ENCODE peak calls at places on chromosomes 11 and 22, in six cellular contexts. N is neuronal stem cell, D is pancreas, S is PC-9, P is colonic mucosa, E is uterus. I is an unnamed sample.

GRCh38 chr11:126720539-126721235 is 279.9 kb downstream of the KIRREL3 start:
- DNase-seq in D (no peak), P (no peak), S (no peak), E (no peak), N (no peak), I (no peak)

GRCh38 chr22:39576027-39576426 is 5.5 kb downstream of the CACNA1I start:
- DNase-seq in E (no peak), S (no peak), D (no peak), N (no peak), P (no peak), I (no peak)

GRCh38 chr11:12100886-12101285 is 9.5 kb upstream of the MICAL2 start:
- DNase-seq in S (no peak), N (no peak), D (no peak), E (no peak), P (no peak), I (no peak)

GRCh38 chr11:4891996-4892640 is 10.4 kb downstream of the OR51T1 start:
- DNase-seq in E (no peak), P (no peak), S (no peak), D (no peak), N (no peak), I (no peak)

GRCh38 chr22:24585461-24585860 is 7.4 kb downstream of the LRRC75B start:
- DNase-seq in S (no peak), E (no peak), N (no peak), P (no peak), D (no peak), I (no peak)

GRCh38 chr22:30809086-30809485 is 114.4 kb downstream of the OSBP2 start:
- DNase-seq in P (no peak), N (no peak), E (no peak), S (no peak), D (no peak), I (no peak)

GRCh38 chr11:65423516-65424199 is 1.1 kb downstream of the NEAT1 start:
- DNase-seq in S (no peak), N (no peak), P (peak; percentile 51), E (peak; percentile 28), D (peak; percentile 77), I (no peak)

GRCh38 chr11:108224908-108225786 is 2.3 kb downstream of the ATM start:
- DNase-seq in N (no peak), D (no peak), E (no peak), P (no peak), S (no peak), I (peak; percentile 87)

GRCh38 chr11:102061276-102061675 is 14.0 kb downstream of the CFAP300 start:
- DNase-seq in P (no peak), D (no peak), E (no peak), N (no peak), S (no peak), I (no peak)

GRCh38 chr11:12177739-12178338 is 67.4 kb downstream of the MICAL2 start:
- DNase-seq in E (no peak), S (peak; percentile 41), N (no peak), P (no peak), D (no peak), I (no peak)

GRCh38 chr22:18947905-18948304 is 11.8 kb upstream of the PRODH start:
- DNase-seq in D (peak; percentile 32), E (peak; percentile 5), P (peak; percentile 12), S (no peak), N (no peak), I (no peak)

GRCh38 chr22:26139320-26139719 is 29.9 kb upstream of the SEZ6L start:
- DNase-seq in S (no peak), D (peak; percentile 65), N (no peak), E (no peak), P (no peak), I (no peak)

GRCh38 chr22:45887202-45888131 is 89.5 kb downstream of the WNT7B start:
- DNase-seq in N (no peak), D (peak; percentile 74), P (no peak), E (no peak), S (peak; percentile 90), I (no peak)

GRCh38 chr11:73230931-73231330 is 12.8 kb downstream of the P2RY2 start:
- DNase-seq in S (no peak), D (peak; percentile 39), N (no peak), P (no peak), E (no peak), I (no peak)

GRCh38 chr22:44645083-44645482 is 56.9 kb upstream of the PRR5 start:
- DNase-seq in D (no peak), E (no peak), N (no peak), P (no peak), S (no peak), I (no peak)

GRCh38 chr22:22449819-22450218 is 58.7 kb downstream of the ZNF280B start:
- DNase-seq in N (no peak), D (no peak), P (no peak), E (no peak), S (no peak), I (no peak)

GRCh38 chr22:20235453-20235991 is 32.6 kb downstream of the RTN4R start:
- DNase-seq in P (no peak), D (no peak), N (no peak), E (no peak), S (no peak), I (no peak)

GRCh38 chr22:49411236-49411635 is 416.4 kb downstream of the BRD1 start:
- DNase-seq in E (no peak), P (no peak), D (no peak), N (no peak), S (no peak), I (no peak)

GRCh38 chr11:116211166-116211565 is 561.6 kb downstream of the BUD13 start:
- DNase-seq in P (peak; percentile 25), D (no peak), S (no peak), E (no peak), N (no peak), I (no peak)

GRCh38 chr11:118080296-118080695 is 3.4 kb downstream of the TMPRSS4 start:
- DNase-seq in P (no peak), E (no peak), D (no peak), S (no peak), N (no peak), I (no peak)

GRCh38 chr11:94853836-94854235 is 85.7 kb downstream of the AMOTL1 start:
- DNase-seq in E (no peak), D (no peak), P (no peak), N (no peak), S (no peak), I (no peak)

GRCh38 chr11:113874096-113874919 is 1.1 kb downstream of the USP28 start:
- DNase-seq in P (no peak), S (no peak), D (no peak), E (no peak), N (no peak), I (no peak)

GRCh38 chr22:47456031-47456430 is 693.6 kb downstream of the TBC1D22A start:
- DNase-seq in S (no peak), D (no peak), N (no peak), P (no peak), E (no peak), I (no peak)

GRCh38 chr22:47457021-47457420 is 694.6 kb downstream of the TBC1D22A start:
- DNase-seq in P (peak; percentile 9), N (no peak), E (no peak), D (no peak), S (no peak), I (no peak)

GRCh38 chr22:47457509-47458300 is 695.3 kb downstream of the TBC1D22A start:
- DNase-seq in D (no peak), S (no peak), E (no peak), P (peak; percentile 2), N (no peak), I (no peak)

GRCh38 chr22:47460870-47461269 is 698.4 kb downstream of the TBC1D22A start:
- DNase-seq in P (no peak), S (no peak), N (no peak), D (no peak), E (no peak), I (no peak)

DNA sequence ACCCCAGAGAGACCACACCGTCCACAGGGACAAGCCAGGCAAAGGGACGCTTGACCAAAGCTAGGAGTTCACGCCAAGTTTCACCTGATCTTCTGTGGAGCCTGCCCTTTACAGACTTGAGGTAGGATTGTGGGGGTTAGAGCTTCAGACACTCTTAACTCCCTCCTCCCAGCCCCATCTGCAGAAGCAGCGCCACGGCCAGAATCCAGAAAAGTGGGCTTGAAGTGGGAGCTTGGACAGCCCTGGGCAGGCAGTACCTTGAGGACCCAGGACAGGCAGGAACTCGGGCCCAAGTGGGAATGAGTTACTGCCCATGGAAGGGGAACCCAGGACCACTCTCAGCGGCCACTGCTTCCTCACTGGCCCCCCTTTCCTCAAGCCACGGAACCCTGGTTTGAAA is 695.9 kb downstream of the TBC1D22A start:
- DNase-seq in P (peak; percentile 10), D (no peak), E (no peak), N (no peak), S (no peak), I (no peak)
- H3K9me3 ChIP-seq in P (no peaks in the 10 kb centered on the region), D (no peaks in the 10 kb centered on the region), E (no peaks in the 10 kb centered on the region), N (no peaks in the 10 kb centered on the region), S (no peaks in the 10 kb centered on the region), I (no peaks in the 10 kb centered on the region)

DNA sequence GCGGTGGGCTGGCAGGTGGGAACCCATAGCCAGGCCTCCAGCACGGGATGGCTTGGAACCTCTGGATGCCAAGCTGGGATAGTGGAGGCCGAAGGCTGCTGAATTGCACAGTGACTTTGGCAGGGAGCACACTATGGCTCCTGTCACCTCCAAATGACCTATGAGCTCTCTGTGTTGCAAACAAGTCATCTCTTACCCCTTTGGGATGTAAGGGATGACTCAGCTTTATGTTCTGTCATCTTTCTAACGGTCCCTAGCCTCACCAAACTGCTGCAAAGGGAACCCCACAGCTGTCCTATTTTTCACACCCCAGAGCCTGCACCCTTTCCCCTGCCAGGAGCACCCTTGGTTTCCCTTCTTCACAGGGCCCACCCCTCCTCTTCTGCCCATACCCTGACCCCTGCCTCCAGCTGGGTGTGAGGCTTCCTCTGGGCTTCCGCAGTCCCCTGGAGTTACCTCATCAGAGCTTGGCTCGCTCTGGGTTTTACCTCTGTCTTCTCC is 2.6 kb upstream of the SCUBE1 start:
- DNase-seq in P (no peak), S (no peak), D (no peak), E (no peak), N (no peak), I (no peak)
- H3K4me1 ChIP-seq in P (no peaks in the 10 kb centered on the region), S (no peaks in the 10 kb centered on the region), D (peaks cover 4% of the 10 kb centered on the region), E (peaks cover 13% of the 10 kb centered on the region), N (peaks cover 19% of the 10 kb centered on the region), I (peaks cover 8% of the 10 kb centered on the region)

GRCh38 chr11:43892851-43893250 is 12.2 kb downstream of the ALKBH3 start:
- DNase-seq in E (no peak), P (no peak), S (no peak), D (no peak), N (no peak), I (no peak)
- H3K4me3 ChIP-seq in E (no peak overlapping the region), P (no peak overlapping the region), S (no peak overlapping the region), D (no peak overlapping the region), N (no peak overlapping the region), I (no peak overlapping the region)

GRCh38 chr11:76808996-76809395 is 25.8 kb downstream of the TSKU start:
- DNase-seq in D (no peak), S (no peak), P (peak; percentile 12), N (no peak), E (no peak), I (no peak)

GRCh38 chr11:76810151-76810853 is 27.1 kb downstream of the TSKU start:
- DNase-seq in D (no peak), E (no peak), S (no peak), N (no peak), P (peak; percentile 75), I (no peak)

GRCh38 chr11:76811259-76811658 is 28.1 kb downstream of the TSKU start:
- DNase-seq in S (no peak), N (no peak), P (no peak), E (no peak), D (no peak), I (no peak)

GRCh38 chr11:76814414-76814813 is 31.3 kb downstream of the TSKU start:
- DNase-seq in E (no peak), N (no peak), D (no peak), P (no peak), S (no peak), I (no peak)
- H3K9me3 ChIP-seq in E (no peaks in the 10 kb centered on the region), N (peaks cover 5% of the 10 kb centered on the region), D (no peaks in the 10 kb centered on the region), P (no peaks in the 10 kb centered on the region), S (peaks cover 15% of the 10 kb centered on the region), I (peaks cover 8% of the 10 kb centered on the region)

GRCh38 chr11:2564008-2564530 is 119.3 kb downstream of the KCNQ1 start:
- DNase-seq in P (no peak), D (peak; percentile 30), N (no peak), S (no peak), E (no peak), I (no peak)
- H3K4me1 ChIP-seq in P (no peaks in the 10 kb centered on the region), D (no peaks in the 10 kb centered on the region), N (peaks cover 1% of the 10 kb centered on the region), S (no peaks in the 10 kb centered on the region), E (no peaks in the 10 kb centered on the region), I (no peaks in the 10 kb centered on the region)

I was measured in CD4-positive, CD25-positive, alpha-beta regulatory T cell.